ENCODE peak calls at places on chromosome 7, in seven cellular contexts. O is AG20443; T is glutamatergic neuron; I is activated T-helper 1 cell treated with anti-CD3 and anti-CD28 coated beads, Interleukin-2, amount 50 U/mL, for 16 hours; E is ELR; F is effector CD8-positive, alpha-beta T cell; W is HT1080. Z is an unnamed sample.

GRCh38 chr7:143884978-143885559 is 16.9 kb downstream of the TCAF1 start:
- DNase-seq in I (no peak), O (peak), W (no peak), T (peak), F (no peak), E (peak), Z (no peak)

GRCh38 chr7:20543565-20543964 is 71.9 kb upstream of the ABCB5 start:
- DNase-seq in I (no peak), W (no peak), O (no peak), E (no peak), F (no peak), T (no peak), Z (no peak)

GRCh38 chr7:45456747-45457146 is 117.4 kb upstream of the ADCY1 start:
- DNase-seq in O (peak), I (no peak), F (no peak), E (peak), T (no peak), W (peak), Z (no peak)

GRCh38 chr7:28358423-28358868 is 53.9 kb upstream of the CREB5 start:
- DNase-seq in E (peak), O (peak), T (no peak), W (peak), F (no peak), I (no peak), Z (peak)

GRCh38 chr7:151925446-151926335 is 30.6 kb upstream of the GALNTL5 start:
- DNase-seq in T (no peak), O (peak), E (no peak), F (no peak), I (no peak), W (no peak), Z (peak)

GRCh38 chr7:41013117-41013516 is 689.8 kb downstream of the INHBA start:
- DNase-seq in F (no peak), I (no peak), W (no peak), T (no peak), O (no peak), E (no peak), Z (no peak)

GRCh38 chr7:37408885-37409248 is 39.8 kb downstream of the ELMO1 start:
- DNase-seq in I (no peak), F (no peak), O (no peak), W (no peak), T (no peak), E (no peak), Z (no peak)

GRCh38 chr7:157973971-157974677 is 613.5 kb downstream of the PTPRN2 start:
- DNase-seq in I (no peak), T (no peak), O (no peak), W (no peak), F (no peak), E (no peak), Z (peak)

GRCh38 chr7:2170576-2171521 is 61.9 kb downstream of the MAD1L1 start:
- DNase-seq in F (no peak), O (no peak), T (no peak), E (no peak), I (no peak), W (no peak), Z (no peak)

GRCh38 chr7:7290429-7291122 is 108.2 kb downstream of the C1GALT1 start:
- DNase-seq in O (no peak), W (no peak), T (no peak), I (no peak), E (no peak), F (no peak), Z (no peak)

GRCh38 chr7:121259826-121260225 is 69.0 kb upstream of the WNT16 start:
- DNase-seq in E (peak), I (no peak), T (no peak), W (no peak), O (no peak), F (no peak), Z (no peak)

GRCh38 chr7:94182066-94182465 is 177.9 kb upstream of the BET1 start:
- DNase-seq in F (no peak), O (peak), E (peak), T (no peak), I (no peak), W (peak), Z (no peak)

GRCh38 chr7:40299097-40299496 is 164.3 kb downstream of the SUGCT start:
- DNase-seq in W (peak), O (peak), I (no peak), E (peak), F (no peak), T (no peak), Z (peak)

GRCh38 chr7:116633131-116633988 is 38.6 kb upstream of the MET start:
- DNase-seq in W (peak), O (peak), E (peak), I (no peak), F (no peak), T (no peak), Z (no peak)

GRCh38 chr7:70354409-70355169 is 756.3 kb downstream of the AUTS2 start:
- DNase-seq in E (no peak), W (no peak), O (peak), I (no peak), T (no peak), F (no peak), Z (no peak)

GRCh38 chr7:16178069-16178468 is 243.3 kb downstream of the CRPPA start:
- DNase-seq in O (no peak), F (no peak), T (no peak), I (no peak), E (no peak), W (no peak), Z (no peak)

GRCh38 chr7:99473315-99473596 is 566 bp downstream of the ZNF789 start:
- DNase-seq in E (peak), I (no peak), W (peak), F (no peak), O (peak), T (no peak), Z (peak)

GRCh38 chr7:155456772-155457543 is 971 bp upstream of the EN2 start:
- DNase-seq in W (peak), F (no peak), T (peak), E (no peak), O (peak), I (no peak), Z (no peak)

GRCh38 chr7:130996841-130997231 is 262.8 kb upstream of the KLF14 start:
- DNase-seq in O (no peak), E (peak), W (peak), F (no peak), T (no peak), I (no peak), Z (peak)

GRCh38 chr7:139488810-139489209 is 5.3 kb upstream of the KLRG2 start:
- DNase-seq in T (no peak), E (no peak), W (no peak), F (no peak), I (no peak), O (no peak), Z (no peak)

GRCh38 chr7:74040101-74040790 is 12.3 kb downstream of the ELN start:
- DNase-seq in I (no peak), E (no peak), F (no peak), T (no peak), O (no peak), W (no peak), Z (no peak)

GRCh38 chr7:45000096-45001032 is at the start of gene CCM2:
- DNase-seq in I (no peak), W (peak), O (peak), E (peak), T (peak), F (no peak), Z (peak)

GRCh38 chr7:46168671-46169383 is 247.8 kb upstream of the IGFBP3 start:
- DNase-seq in F (no peak), I (no peak), O (no peak), W (peak), T (no peak), E (peak), Z (peak)

GRCh38 chr7:50369408-50370026 is 65.0 kb downstream of the IKZF1 start:
- DNase-seq in W (peak), T (no peak), F (peak), O (no peak), E (peak), I (no peak), Z (peak)

GRCh38 chr7:129779602-129780256 is 168.2 kb downstream of the NRF1 start:
- DNase-seq in I (no peak), T (no peak), F (no peak), W (no peak), E (peak), O (peak), Z (peak)

GRCh38 chr7:41942468-41943097 is 239.7 kb upstream of the INHBA start:
- DNase-seq in O (no peak), I (no peak), W (no peak), E (peak), T (no peak), F (no peak), Z (peak)

GRCh38 chr7:100694196-100694745 is at the start of gene GIGYF1:
- DNase-seq in O (peak), F (peak), T (peak), I (no peak), W (no peak), E (peak), Z (peak)

GRCh38 chr7:32536585-32536984 is 41.3 kb downstream of the AVL9 start:
- DNase-seq in E (peak), I (no peak), W (peak), F (no peak), T (no peak), O (peak), Z (no peak)

GRCh38 chr7:88111136-88111748 is 108.6 kb downstream of the SRI start:
- DNase-seq in O (peak), E (peak), F (no peak), I (no peak), T (no peak), W (peak), Z (peak)

GRCh38 chr7:101547916-101548599 is 81.0 kb downstream of the MYL10 start:
- DNase-seq in F (no peak), T (peak), I (no peak), E (no peak), O (no peak), W (no peak), Z (no peak)

GRCh38 chr7:135662123-135662372 is 266 bp upstream of the STMP1 start:
- DNase-seq in W (no peak), E (no peak), O (no peak), T (no peak), I (no peak), F (no peak), Z (no peak)

GRCh38 chr7:123260428-123260960 is 60.7 kb upstream of the SLC13A1 start:
- DNase-seq in O (no peak), T (no peak), I (no peak), E (no peak), W (no peak), F (no peak), Z (peak)

Z was measured in DMS53.